ENCODE peak calls at places on chromosome 17, in nine cellular contexts. L is GM12878, Q is stomach, V is A549, F is ovary, C is SK-N-SH, A is upper lobe of left lung, S is transverse colon, P is H1. R is an unnamed sample.
A peak's percentile ranks its signal among the peaks of the same experiment; 100 is the strongest.

GRCh38 chr17:73562896-73563295 is 81.3 kb downstream of the SDK2 start:
- DNase-seq in F (no peak), Q (no peak), C (no peak), P (no peak), L (no peak), S (no peak), V (no peak), A (no peak), R (no peak)

GRCh38 chr17:75637143-75637538 is 3.9 kb downstream of the SMIM5 start:
- DNase-seq in P (peak; percentile 45), C (no peak), S (peak; percentile 68), Q (peak; percentile 86), F (peak; percentile 31), L (no peak), A (no peak), V (no peak), R (no peak)

GRCh38 chr17:21029032-21029431 is 13.8 kb downstream of the USP22 start:
- DNase-seq in P (no peak), V (peak; percentile 30), S (no peak), L (no peak), C (no peak), A (no peak), F (peak; percentile 65), Q (no peak), R (no peak)

GRCh38 chr17:2406271-2406902 is 5.5 kb upstream of the MNT start:
- DNase-seq in F (no peak), S (peak; percentile 79), L (no peak), P (no peak), A (no peak), C (no peak), Q (peak; percentile 50), V (peak; percentile 70), R (peak; percentile 69)

GRCh38 chr17:79960788-79961522 is 74.7 kb downstream of the TBC1D16 start:
- DNase-seq in V (peak; percentile 33), S (no peak), C (no peak), F (no peak), A (no peak), P (no peak), L (no peak), Q (no peak), R (no peak)

GRCh38 chr17:81510798-81511549 is 1.6 kb downstream of the ACTG1 start:
- DNase-seq in Q (no peak), P (no peak), L (no peak), S (no peak), C (no peak), F (no peak), A (peak; percentile 82), V (peak; percentile 65), R (no peak)

GRCh38 chr17:59355030-59355694 is 23.7 kb downstream of the YPEL2 start:
- DNase-seq in Q (no peak), A (no peak), P (no peak), F (no peak), V (no peak), S (no peak), C (no peak), L (no peak), R (no peak)

GRCh38 chr17:67431210-67432015 is 54.3 kb downstream of the PITPNC1 start:
- DNase-seq in V (peak; percentile 61), F (no peak), Q (no peak), L (no peak), S (no peak), C (no peak), P (no peak), A (no peak), R (no peak)

GRCh38 chr17:14482715-14483114 is 181.8 kb downstream of the HS3ST3B1 start:
- DNase-seq in C (no peak), S (no peak), A (no peak), L (no peak), P (no peak), V (no peak), Q (no peak), F (no peak), R (no peak)

GRCh38 chr17:66577041-66577440 is 257.9 kb upstream of the CACNG5 start:
- DNase-seq in F (no peak), P (no peak), S (no peak), L (no peak), V (no peak), C (no peak), Q (no peak), A (no peak), R (no peak)

GRCh38 chr17:67108411-67108810 is 64.1 kb downstream of the CACNG1 start:
- DNase-seq in C (no peak), L (no peak), F (no peak), V (no peak), S (no peak), A (no peak), P (no peak), Q (no peak), R (no peak)

GRCh38 chr17:5822281-5823060 is 238.2 kb upstream of the NLRP1 start:
- DNase-seq in Q (no peak), V (no peak), F (no peak), S (no peak), L (no peak), C (no peak), A (no peak), P (no peak), R (no peak)

GRCh38 chr17:69358688-69359596 is 32.0 kb upstream of the ABCA5 start:
- DNase-seq in F (no peak), V (peak; percentile 29), A (no peak), S (no peak), P (no peak), L (peak; percentile 4), C (peak; percentile 36), Q (no peak), R (no peak)

GRCh38 chr17:57988301-57989010 is 402 bp upstream of the VEZF1 start:
- DNase-seq in P (peak; percentile 83), L (no peak), Q (peak; percentile 68), F (peak; percentile 77), A (no peak), S (peak; percentile 77), C (peak; percentile 98), V (peak; percentile 77), R (peak; percentile 90)

DNA sequence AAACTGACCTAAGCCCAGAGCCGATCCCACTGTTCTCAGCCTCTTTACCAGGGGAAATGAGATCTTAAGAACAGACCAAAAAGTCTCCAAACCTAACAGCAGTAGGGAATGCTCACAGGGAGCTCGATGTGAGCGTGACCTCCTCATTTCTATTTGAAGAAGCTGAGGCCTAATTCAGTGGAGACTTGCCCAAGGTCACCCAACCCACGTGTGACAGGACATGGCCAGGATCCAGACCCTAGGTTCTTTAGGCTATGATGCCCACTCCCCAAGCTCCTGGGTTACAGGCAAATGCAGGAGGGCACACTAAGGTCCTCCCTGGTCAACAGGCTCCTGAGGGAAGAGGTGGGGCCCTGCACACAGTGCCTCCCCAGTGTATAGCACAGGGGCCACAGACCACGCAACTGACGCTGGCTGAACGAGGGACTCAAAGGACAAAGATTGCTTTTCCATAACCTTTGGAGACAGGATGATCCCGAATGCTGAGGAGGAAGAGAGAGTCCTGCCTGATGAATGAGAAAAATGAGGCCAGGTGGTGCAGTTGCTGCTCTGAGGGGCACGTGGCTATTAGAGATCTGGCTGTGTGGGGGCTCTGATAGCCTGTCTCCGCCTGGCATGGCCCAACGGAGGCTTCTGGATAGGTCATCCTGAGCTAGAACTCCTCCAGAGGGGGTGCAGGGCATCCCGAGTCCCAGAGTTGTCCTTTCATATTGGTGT is 24.0 kb downstream of the MAP3K14 start:
- DNase-seq in V (no peak), P (no peak), Q (no peak), A (no peak), C (no peak), S (no peak), L (no peak), F (peak; percentile 58), R (no peak)
- H3K27ac ChIP-seq in V (peak overlapping the region; percentile 92), P (no peak overlapping the region), Q (peak overlapping the region; percentile 79), A (peak overlapping the region; percentile 78), C (peak overlapping the region; percentile 95), S (peak overlapping the region; percentile 89), L (peak overlapping the region; percentile 42), F (peak overlapping the region; percentile 56), R (peak overlapping the region; percentile 79)

GRCh38 chr17:4329838-4330237 is 36.6 kb downstream of the UBE2G1 start:
- DNase-seq in Q (no peak), F (no peak), A (no peak), P (no peak), L (no peak), V (peak; percentile 88), C (no peak), S (no peak), R (no peak)
- TF ChIP-seq EP300 in Q (no peak), F (no peak), A (no peak), P (no peak), L (no peak), V (no peak), C (no peak), S (no peak), R (no peak)

DNA sequence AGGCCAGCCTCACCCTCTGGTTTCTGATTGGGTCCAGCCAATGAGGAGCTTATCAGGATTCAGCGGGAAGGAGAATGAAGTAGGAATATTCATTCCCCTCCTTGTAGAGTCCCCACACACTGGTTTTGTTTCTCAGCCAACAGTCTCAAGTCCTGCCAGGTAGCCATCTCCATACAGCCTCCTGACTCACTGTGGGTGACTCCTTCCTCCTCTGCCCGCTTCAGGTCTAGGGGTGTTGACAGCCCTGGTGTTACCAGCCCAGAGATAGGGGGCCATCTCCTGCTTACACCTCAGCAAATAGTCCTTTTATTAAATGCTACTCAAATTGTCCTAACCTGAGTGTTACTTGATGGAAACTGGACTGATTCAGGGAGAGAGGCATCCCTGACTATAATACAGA is 4.0 kb upstream of the MFAP4 start:
- DNase-seq in C (no peak), L (no peak), F (no peak), S (no peak), V (no peak), P (no peak), A (no peak), Q (no peak), R (peak; percentile 19)
- H3K4me1 ChIP-seq in C (peaks cover 59% of the 10 kb centered on the region), L (no peaks in the 10 kb centered on the region), F (peaks cover 27% of the 10 kb centered on the region), S (peaks cover 22% of the 10 kb centered on the region), V (peaks cover 26% of the 10 kb centered on the region), P (peaks cover 9% of the 10 kb centered on the region), A (peaks cover 30% of the 10 kb centered on the region), Q (peaks cover 40% of the 10 kb centered on the region), R (peaks cover 60% of the 10 kb centered on the region)

GRCh38 chr17:41619162-41619933 is 5.0 kb downstream of the KRT17 start:
- DNase-seq in V (no peak), C (no peak), F (no peak), S (no peak), Q (no peak), L (no peak), P (no peak), A (no peak), R (peak; percentile 40)

GRCh38 chr17:41615454-41615853 is 2.9 kb upstream of the KRT16 start:
- DNase-seq in Q (no peak), L (no peak), S (no peak), C (no peak), V (peak; percentile 58), A (no peak), F (no peak), P (no peak), R (peak; percentile 40)

GRCh38 chr17:41618341-41619161 is 5.8 kb downstream of the KRT17 start:
- DNase-seq in A (no peak), Q (no peak), C (no peak), L (no peak), F (no peak), S (no peak), V (no peak), P (no peak), R (peak; percentile 50)

GRCh38 chr17:41617698-41618097 is 5.1 kb upstream of the KRT16 start:
- DNase-seq in F (no peak), Q (no peak), A (no peak), V (no peak), L (no peak), S (no peak), C (no peak), P (no peak), R (peak; percentile 46)

GRCh38 chr17:41617136-41617535 is 4.6 kb upstream of the KRT16 start:
- DNase-seq in A (no peak), Q (no peak), S (no peak), P (no peak), L (no peak), C (no peak), F (no peak), V (no peak), R (peak; percentile 40)
- H3K27ac ChIP-seq in A (no peak overlapping the region), Q (no peak overlapping the region), S (no peak overlapping the region), P (no peak overlapping the region), L (no peak overlapping the region), C (no peak overlapping the region), F (no peak overlapping the region), V (no peak overlapping the region), R (no peak overlapping the region)

R was measured in sigmoid colon.